ENCODE peak calls at places on chromosomes 1 and 21, in nine cellular contexts. O is activated CD4-positive, alpha-beta T cell treated with anti-CD3 and anti-CD28 coated beads, Interleukin-2, amount 50 U/mL, for 1 hour; F is NCI-H2029; U is psoas muscle; E is cardiac fibroblast; Y is SW480; S is myocyte; Z is osteocyte; K is RWPE1. P is an unnamed sample.

GRCh38 chr21:23017989-23018388 is 2019.8 kb downstream of the NCAM2 start:
- DNase-seq in O (no peak), F (no peak), U (no peak), E (no peak), Y (no peak), S (no peak), Z (no peak), K (no peak), P (no peak)

GRCh38 chr1:66090863-66091457 is 298.3 kb downstream of the PDE4B start:
- DNase-seq in O (no peak), F (no peak), U (no peak), E (no peak), Y (no peak), S (peak; percentile 49), Z (no peak), K (no peak), P (peak; percentile 35)

GRCh38 chr1:44660176-44660575 is 14.1 kb downstream of the TMEM53 start:
- DNase-seq in O (no peak), F (peak; percentile 95), U (peak; percentile 40), E (peak; percentile 56), Y (no peak), S (peak; percentile 89), Z (no peak), K (no peak), P (no peak)

GRCh38 chr1:195738971-195739650 is 869.1 kb downstream of the KCNT2 start:
- DNase-seq in O (no peak), F (no peak), U (no peak), E (no peak), Y (no peak), S (no peak), Z (no peak), K (no peak), P (no peak)

GRCh38 chr1:234779160-234779538 is 169.2 kb upstream of the IRF2BP2 start:
- DNase-seq in O (no peak), F (no peak), U (no peak), E (no peak), Y (no peak), S (no peak), Z (no peak), K (no peak), P (no peak)

GRCh38 chr1:234368320-234369032 is 4.8 kb upstream of the COA6 start:
- DNase-seq in O (peak; percentile 31), F (no peak), U (no peak), E (no peak), Y (no peak), S (no peak), Z (no peak), K (no peak), P (peak; percentile 41)

GRCh38 chr1:33388989-33389771 is 41.7 kb downstream of the PHC2 start:
- DNase-seq in O (no peak), F (no peak), U (no peak), E (peak; percentile 71), Y (no peak), S (peak; percentile 85), Z (no peak), K (no peak), P (no peak)

GRCh38 chr1:185375583-185375982 is 58.5 kb upstream of the IVNS1ABP start:
- DNase-seq in O (no peak), F (no peak), U (peak; percentile 20), E (peak; percentile 65), Y (no peak), S (no peak), Z (no peak), K (no peak), P (no peak)

GRCh38 chr1:62687903-62688686 is at the start of gene DOCK7:
- DNase-seq in O (peak; percentile 51), F (peak; percentile 77), U (peak; percentile 85), E (peak; percentile 84), Y (peak; percentile 69), S (peak; percentile 90), Z (peak; percentile 94), K (peak; percentile 66), P (peak; percentile 56)